ENCODE peak calls at places on chromosome 19, in seven cellular contexts. H is AG09309, G is choroid plexus epithelial cell, Q is heart right ventricle, Y is mammary epithelial cell, T is PC-3, J is neural crest cell. L is an unnamed sample.

GRCh38 chr19:41541990-41542584 is 33.9 kb upstream of the CEACAM21 start:
- DNase-seq in Q (peak; percentile 67), T (peak; percentile 59), G (peak; percentile 31), Y (peak; percentile 14), H (no peak), J (peak; percentile 24), L (peak; percentile 12)

GRCh38 chr19:14472202-14472961 is 2.8 kb downstream of the PTGER1 start:
- DNase-seq in Y (no peak), G (peak; percentile 57), Q (peak; percentile 67), H (no peak), J (peak; percentile 95), T (peak; percentile 72), L (no peak)

GRCh38 chr19:52935434-52935833 is 12.2 kb upstream of the ZNF888 start:
- DNase-seq in Y (no peak), Q (no peak), J (no peak), G (peak; percentile 65), T (peak; percentile 84), H (peak; percentile 83), L (no peak)

GRCh38 chr19:48810151-48810550 is 678 bp downstream of the BCAT2 start:
- DNase-seq in G (no peak), Y (no peak), T (no peak), H (no peak), Q (no peak), J (no peak), L (no peak)

GRCh38 chr19:31180907-31181306 is 168.3 kb downstream of the TSHZ3 start:
- DNase-seq in Q (no peak), G (no peak), H (no peak), Y (no peak), J (no peak), T (no peak), L (no peak)

GRCh38 chr19:35483089-35483488 is 7.2 kb downstream of the KRTDAP start:
- DNase-seq in J (no peak), Y (no peak), G (no peak), Q (no peak), H (no peak), T (no peak), L (no peak)

GRCh38 chr19:52007436-52007804 is 591 bp downstream of the ZNF615 start:
- DNase-seq in H (no peak), Q (no peak), Y (no peak), T (no peak), J (peak; percentile 3), G (peak; percentile 6), L (no peak)

GRCh38 chr19:19602713-19603320 is 15.7 kb downstream of the PBX4 start:
- DNase-seq in Y (peak; percentile 68), Q (no peak), H (no peak), T (no peak), G (no peak), J (no peak), L (no peak)

GRCh38 chr19:33093420-33094210 is 12.6 kb downstream of the GPATCH1 start:
- DNase-seq in T (no peak), Q (no peak), J (no peak), G (no peak), Y (no peak), H (no peak), L (no peak)

GRCh38 chr19:38044267-38045111 is 137.5 kb downstream of the SIPA1L3 start:
- DNase-seq in Q (no peak), H (no peak), G (peak; percentile 57), J (no peak), T (peak; percentile 13), Y (no peak), L (peak; percentile 74)

GRCh38 chr19:8251025-8251472 is 41.9 kb downstream of the CERS4 start:
- DNase-seq in H (no peak), Y (peak; percentile 35), J (no peak), T (no peak), G (no peak), Q (peak; percentile 86), L (no peak)

GRCh38 chr19:49847731-49848696 is 2.9 kb upstream of the PTOV1 start:
- DNase-seq in G (peak; percentile 93), Q (no peak), T (peak; percentile 95), H (peak; percentile 80), Y (peak; percentile 81), J (no peak), L (peak; percentile 90)

GRCh38 chr19:3538965-3539742 is at the start of gene TEKTIP1:
- DNase-seq in H (no peak), T (no peak), Q (no peak), Y (no peak), G (peak; percentile 32), J (no peak), L (no peak)

DNA sequence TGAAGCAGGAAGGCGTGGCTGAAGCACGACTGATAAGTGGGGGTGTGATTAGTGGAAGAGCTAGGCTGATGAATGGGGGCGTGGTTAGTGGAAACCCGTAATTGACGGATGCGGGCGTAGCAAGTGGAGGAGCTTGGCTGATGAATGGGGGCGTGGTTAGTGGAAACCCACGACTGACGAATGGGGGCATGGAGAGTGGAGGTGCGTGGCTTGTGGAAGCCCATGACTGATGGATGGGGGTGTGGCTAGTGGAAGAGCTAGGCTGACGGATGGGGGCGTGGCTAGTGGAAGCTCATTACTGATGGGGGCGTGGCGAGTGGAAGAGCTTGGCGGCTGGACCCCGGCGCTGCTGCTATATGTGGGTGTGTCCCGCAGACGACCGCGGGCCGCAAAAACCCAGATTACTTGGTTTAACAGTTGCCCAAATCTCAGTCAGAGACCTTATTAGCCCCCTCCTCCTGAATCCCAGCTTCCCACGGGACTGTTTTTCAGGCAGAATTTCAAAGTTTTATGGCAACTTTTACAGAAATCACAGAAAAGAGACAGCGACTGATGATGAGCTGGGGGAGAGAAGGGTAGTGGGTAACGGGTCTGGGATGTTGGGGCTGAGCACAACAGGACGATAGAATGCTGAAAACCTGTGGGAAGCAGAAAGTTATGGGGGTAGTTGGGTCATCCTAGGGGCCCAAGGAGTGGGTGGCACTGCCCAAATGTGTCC is 9.0 kb upstream of the MEIS3 start:
- DNase-seq in J (peak; percentile 94), H (peak; percentile 95), Y (peak; percentile 96), Q (peak; percentile 90), T (peak; percentile 96), G (peak; percentile 97), L (peak; percentile 96)
- TF ChIP-seq CTCF in J (no peak), H (no peak), Y (no peak), Q (no peak), T (no peak), G (no peak), L (no peak)

GRCh38 chr19:11530432-11530831 is 1.5 kb upstream of the ECSIT start:
- DNase-seq in J (peak; percentile 29), Q (peak; percentile 78), H (no peak), G (peak; percentile 93), T (peak; percentile 84), Y (peak; percentile 70), L (peak; percentile 37)
- TF ChIP-seq CTCF in J (peak; percentile 19), Q (no peak), H (peak; percentile 19), G (peak; percentile 56), T (peak; percentile 51), Y (no peak), L (no peak)

DNA sequence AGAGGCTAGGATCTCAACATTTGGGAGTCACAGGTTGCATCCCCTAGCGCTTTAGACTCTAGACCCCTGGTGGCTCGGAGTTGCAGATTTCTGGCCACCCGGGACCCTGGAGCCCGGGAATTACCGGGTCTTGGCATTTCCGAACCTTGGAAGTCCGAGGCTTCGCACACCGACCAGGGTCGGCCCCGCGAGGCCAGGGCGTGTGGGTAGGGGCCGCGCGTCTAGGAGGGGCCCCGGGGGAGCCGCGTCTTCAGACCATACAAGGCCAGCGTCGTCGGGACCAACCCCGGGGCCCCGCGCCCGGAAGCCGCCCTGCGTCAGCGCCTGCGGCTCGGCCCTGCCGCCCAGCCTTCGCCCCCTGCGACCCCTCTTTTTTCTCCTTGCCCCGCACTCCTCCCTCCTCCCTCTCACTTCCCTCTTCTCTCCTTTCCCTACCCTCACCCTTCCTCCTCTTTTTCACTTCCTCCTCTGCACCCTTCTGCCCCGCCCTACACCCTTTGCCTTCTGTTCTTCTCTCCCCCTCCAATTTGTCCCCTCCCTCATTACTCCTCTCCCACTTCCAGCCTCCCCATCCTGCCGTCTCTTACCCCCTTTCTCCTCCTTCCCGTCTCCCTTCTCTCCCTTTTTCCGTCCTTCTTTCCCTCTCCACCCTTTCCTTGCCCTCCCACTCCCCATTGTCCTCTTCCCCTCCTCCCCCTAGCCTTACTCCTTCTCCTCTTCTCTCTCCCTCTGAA is 2.4 kb upstream of the PLEKHG2 start:
- DNase-seq in Y (no peak), G (no peak), H (no peak), T (no peak), Q (peak; percentile 83), J (no peak), L (no peak)
- TF ChIP-seq CTCF in Y (no peak), G (peak; percentile 14), H (no peak), T (no peak), Q (no peak), J (peak; percentile 39), L (peak; percentile 41)

GRCh38 chr19:57587529-57587928 is 3.6 kb downstream of the ZIK1 start:
- DNase-seq in Q (no peak), T (peak; percentile 61), Y (peak; percentile 83), G (peak; percentile 45), H (peak; percentile 80), J (no peak), L (peak; percentile 93)

GRCh38 chr19:57583521-57584416 is at the start of gene ZIK1:
- DNase-seq in Q (peak; percentile 96), G (peak; percentile 93), Y (peak; percentile 67), J (peak; percentile 82), H (peak; percentile 76), T (no peak), L (peak; percentile 79)

GRCh38 chr19:57578487-57579205 is at the start of gene ZNF416:
- DNase-seq in H (peak; percentile 96), Q (peak; percentile 99), T (peak; percentile 99), J (peak; percentile 90), G (peak; percentile 99), Y (peak; percentile 97), L (peak; percentile 97)

DNA sequence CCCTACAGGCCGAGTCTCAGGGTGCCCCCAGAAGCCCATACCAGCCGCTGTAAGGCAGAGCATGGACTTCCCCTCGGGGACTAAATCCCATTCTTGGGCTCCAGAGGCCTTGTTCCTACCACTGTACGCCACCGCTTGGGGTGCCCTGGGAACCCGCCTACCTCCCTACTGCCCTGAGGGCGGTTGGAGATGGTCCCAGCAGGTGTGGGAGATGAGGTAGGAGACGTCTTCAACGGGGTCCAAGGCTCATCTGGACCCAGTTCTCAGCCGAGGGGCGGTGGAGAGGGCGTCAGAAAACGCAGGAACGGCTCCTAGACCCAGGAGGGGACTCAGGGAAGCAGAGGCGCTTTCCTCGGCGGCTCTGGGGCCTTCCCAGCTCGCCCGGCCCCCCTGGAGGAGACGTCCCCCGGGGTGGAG is 833 bp upstream of the ZIK1 start:
- DNase-seq in T (no peak), Q (no peak), J (no peak), Y (no peak), H (no peak), G (no peak), L (no peak)
- TF ChIP-seq CTCF in T (no peak), Q (no peak), J (no peak), Y (no peak), H (no peak), G (no peak), L (no peak)

DNA sequence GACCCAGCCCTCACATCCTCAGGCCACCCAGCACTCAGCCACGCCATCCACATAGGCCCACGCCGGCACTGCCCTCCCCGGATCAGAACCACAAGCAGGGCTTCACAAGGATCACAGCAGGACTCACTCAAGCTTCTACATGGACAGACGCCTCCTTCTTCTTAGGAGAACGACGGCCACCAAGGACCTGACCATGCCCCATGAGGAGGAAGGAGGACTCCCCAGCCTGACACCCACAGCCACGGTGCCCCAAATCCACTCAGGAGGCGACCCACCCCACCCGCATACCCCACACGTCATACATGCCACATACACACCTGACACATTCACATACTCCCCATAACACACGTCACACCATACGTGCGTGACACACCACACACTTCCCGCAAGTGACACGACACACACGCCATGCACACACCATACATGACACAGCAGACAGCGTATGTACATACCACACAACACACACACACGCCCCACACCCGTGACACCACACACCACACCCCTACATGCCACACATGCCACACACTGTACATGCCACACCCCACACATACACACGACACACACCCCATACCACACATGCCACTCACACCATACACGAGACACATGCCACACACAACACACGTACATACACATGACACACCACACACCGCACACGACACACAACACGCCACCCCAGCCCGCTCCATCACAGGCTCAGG is 50.4 kb downstream of the MLLT1 start:
- DNase-seq in J (no peak), Q (no peak), H (no peak), G (no peak), T (no peak), Y (no peak), L (no peak)
- TF ChIP-seq CTCF in J (no peak), Q (no peak), H (no peak), G (no peak), T (no peak), Y (no peak), L (no peak)

L was measured in HFFc6.